ENCODE peak calls at places on chromosomes 3 and 15, in ten cellular contexts. One of them, this sample, is unnamed.

GRCh38 chr15:72086010-72086697 is 31.8 kb downstream of the MYO9A start:
- DNase-seq in testis: no peak
- DNase-seq in A549: no peak
- DNase-seq in body of pancreas: peak; percentile 5
- DNase-seq in breast epithelium: no peak
- DNase-seq in esophagus squamous epithelium: no peak
- DNase-seq in HCT116: no peak
- DNase-seq in transverse colon: peak; percentile 61
- DNase-seq in K562: no peak
- DNase-seq in ovary: no peak
- DNase-seq in this sample: no peak

GRCh38 chr3:172561894-172562664 is 38.8 kb upstream of the TNFSF10 start:
- DNase-seq in testis: no peak
- DNase-seq in A549: peak; percentile 16
- DNase-seq in body of pancreas: no peak
- DNase-seq in breast epithelium: no peak
- DNase-seq in esophagus squamous epithelium: no peak
- DNase-seq in HCT116: no peak
- DNase-seq in transverse colon: peak; percentile 54
- DNase-seq in K562: no peak
- DNase-seq in ovary: no peak
- DNase-seq in this sample: no peak

GRCh38 chr3:106610362-106610997 is 741.7 kb upstream of the CBLB start:
- DNase-seq in testis: no peak
- DNase-seq in A549: no peak
- DNase-seq in body of pancreas: no peak
- DNase-seq in breast epithelium: no peak
- DNase-seq in esophagus squamous epithelium: no peak
- DNase-seq in HCT116: no peak
- DNase-seq in transverse colon: no peak
- DNase-seq in K562: no peak
- DNase-seq in ovary: no peak
- DNase-seq in this sample: no peak

GRCh38 chr15:57485869-57486268 is 105.8 kb upstream of the MYZAP start:
- DNase-seq in testis: no peak
- DNase-seq in A549: peak; percentile 88
- DNase-seq in body of pancreas: peak; percentile 79
- DNase-seq in breast epithelium: no peak
- DNase-seq in esophagus squamous epithelium: no peak
- DNase-seq in HCT116: peak; percentile 79
- DNase-seq in transverse colon: no peak
- DNase-seq in K562: no peak
- DNase-seq in ovary: no peak
- DNase-seq in this sample: peak; percentile 73

GRCh38 chr3:173659972-173660371 is 262.4 kb downstream of the NLGN1 start:
- DNase-seq in testis: no peak
- DNase-seq in A549: no peak
- DNase-seq in body of pancreas: no peak
- DNase-seq in breast epithelium: no peak
- DNase-seq in esophagus squamous epithelium: no peak
- DNase-seq in HCT116: no peak
- DNase-seq in transverse colon: no peak
- DNase-seq in K562: no peak
- DNase-seq in ovary: no peak
- DNase-seq in this sample: no peak

GRCh38 chr15:80076321-80077318 is 17.1 kb downstream of the ZFAND6 start:
- DNase-seq in testis: no peak
- DNase-seq in A549: no peak
- DNase-seq in body of pancreas: no peak
- DNase-seq in breast epithelium: no peak
- DNase-seq in esophagus squamous epithelium: no peak
- DNase-seq in HCT116: no peak
- DNase-seq in transverse colon: no peak
- DNase-seq in K562: no peak
- DNase-seq in ovary: no peak
- DNase-seq in this sample: no peak

GRCh38 chr3:102169915-102170479 is 264.8 kb upstream of the ZPLD1 start:
- DNase-seq in testis: no peak
- DNase-seq in A549: no peak
- DNase-seq in body of pancreas: no peak
- DNase-seq in breast epithelium: no peak
- DNase-seq in esophagus squamous epithelium: no peak
- DNase-seq in HCT116: no peak
- DNase-seq in transverse colon: no peak
- DNase-seq in K562: no peak
- DNase-seq in ovary: no peak
- DNase-seq in this sample: no peak

GRCh38 chr3:190326930-190327329 is 4.7 kb upstream of the CLDN1 start:
- DNase-seq in testis: no peak
- DNase-seq in A549: no peak
- DNase-seq in body of pancreas: no peak
- DNase-seq in breast epithelium: no peak
- DNase-seq in esophagus squamous epithelium: no peak
- DNase-seq in HCT116: no peak
- DNase-seq in transverse colon: no peak
- DNase-seq in K562: no peak
- DNase-seq in ovary: no peak
- DNase-seq in this sample: no peak

GRCh38 chr3:12914075-12914474 is 72.7 kb upstream of the RPL32 start:
- DNase-seq in testis: no peak
- DNase-seq in A549: no peak
- DNase-seq in body of pancreas: no peak
- DNase-seq in breast epithelium: no peak
- DNase-seq in esophagus squamous epithelium: no peak
- DNase-seq in HCT116: no peak
- DNase-seq in transverse colon: no peak
- DNase-seq in K562: no peak
- DNase-seq in ovary: no peak
- DNase-seq in this sample: no peak

GRCh38 chr3:12911881-12912415 is 70.6 kb upstream of the RPL32 start:
- DNase-seq in testis: no peak
- DNase-seq in A549: no peak
- DNase-seq in body of pancreas: no peak
- DNase-seq in breast epithelium: no peak
- DNase-seq in esophagus squamous epithelium: no peak
- DNase-seq in HCT116: no peak
- DNase-seq in transverse colon: no peak
- DNase-seq in K562: no peak
- DNase-seq in ovary: no peak
- DNase-seq in this sample: no peak

GRCh38 chr3:12919205-12919604 is 77.8 kb upstream of the RPL32 start:
- DNase-seq in testis: no peak
- DNase-seq in A549: no peak
- DNase-seq in body of pancreas: no peak
- DNase-seq in breast epithelium: no peak
- DNase-seq in esophagus squamous epithelium: no peak
- DNase-seq in HCT116: no peak
- DNase-seq in transverse colon: no peak
- DNase-seq in K562: no peak
- DNase-seq in ovary: no peak
- DNase-seq in this sample: no peak

GRCh38 chr3:12918231-12918630 is 76.9 kb upstream of the RPL32 start:
- DNase-seq in testis: no peak
- DNase-seq in A549: no peak
- DNase-seq in body of pancreas: no peak
- DNase-seq in breast epithelium: no peak
- DNase-seq in esophagus squamous epithelium: no peak
- DNase-seq in HCT116: no peak
- DNase-seq in transverse colon: no peak
- DNase-seq in K562: no peak
- DNase-seq in ovary: no peak
- DNase-seq in this sample: no peak

DNA sequence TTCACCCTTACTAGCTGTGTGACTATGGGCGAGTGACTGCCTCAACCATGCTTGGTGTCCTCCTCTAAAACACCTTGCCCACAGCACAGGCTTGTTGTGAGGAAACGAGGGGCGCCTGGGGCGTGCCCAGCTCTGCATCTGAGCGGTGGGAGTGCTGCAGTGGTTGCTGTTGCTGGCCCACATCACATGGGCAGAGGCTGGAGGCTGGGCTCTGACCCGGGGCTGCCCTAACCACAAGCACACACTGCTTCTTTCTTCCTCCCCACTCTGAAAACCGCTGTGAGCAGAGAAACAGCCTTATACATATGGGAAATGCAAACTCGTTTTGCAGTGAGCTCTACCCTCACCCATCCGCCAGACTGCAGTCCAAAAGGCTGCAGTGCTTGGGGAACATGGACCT is 74.8 kb upstream of the RPL32 start:
- DNase-seq in testis: no peak
- DNase-seq in A549: no peak
- DNase-seq in body of pancreas: no peak
- DNase-seq in breast epithelium: no peak
- DNase-seq in esophagus squamous epithelium: no peak
- DNase-seq in HCT116: no peak
- DNase-seq in transverse colon: peak; percentile 20
- DNase-seq in K562: no peak
- DNase-seq in ovary: no peak
- DNase-seq in this sample: no peak
- TF ChIP-seq POLR2A in testis: no peak
- TF ChIP-seq POLR2A in A549: no peak
- TF ChIP-seq POLR2A in body of pancreas: no peak
- TF ChIP-seq POLR2A in breast epithelium: no peak
- TF ChIP-seq POLR2A in esophagus squamous epithelium: no peak
- TF ChIP-seq POLR2A in HCT116: no peak
- TF ChIP-seq POLR2A in transverse colon: no peak
- TF ChIP-seq POLR2A in K562: no peak
- TF ChIP-seq POLR2A in ovary: no peak
- TF ChIP-seq POLR2A in this sample: no peak

GRCh38 chr15:66768984-66769383 is 66.9 kb downstream of the SMAD6 start:
- DNase-seq in testis: no peak
- DNase-seq in A549: no peak
- DNase-seq in body of pancreas: no peak
- DNase-seq in breast epithelium: no peak
- DNase-seq in esophagus squamous epithelium: no peak
- DNase-seq in HCT116: no peak
- DNase-seq in transverse colon: no peak
- DNase-seq in K562: no peak
- DNase-seq in ovary: no peak
- DNase-seq in this sample: no peak

GRCh38 chr15:66772604-66772966 is 70.5 kb downstream of the SMAD6 start:
- DNase-seq in testis: no peak
- DNase-seq in A549: no peak
- DNase-seq in body of pancreas: no peak
- DNase-seq in breast epithelium: no peak
- DNase-seq in esophagus squamous epithelium: no peak
- DNase-seq in HCT116: no peak
- DNase-seq in transverse colon: no peak
- DNase-seq in K562: no peak
- DNase-seq in ovary: no peak
- DNase-seq in this sample: no peak

GRCh38 chr15:66772967-66773873 is 71.2 kb downstream of the SMAD6 start:
- DNase-seq in testis: peak; percentile 52
- DNase-seq in A549: no peak
- DNase-seq in body of pancreas: peak; percentile 83
- DNase-seq in breast epithelium: no peak
- DNase-seq in esophagus squamous epithelium: no peak
- DNase-seq in HCT116: no peak
- DNase-seq in transverse colon: peak; percentile 51
- DNase-seq in K562: no peak
- DNase-seq in ovary: no peak
- DNase-seq in this sample: no peak

GRCh38 chr15:66771351-66771650 is 69.3 kb downstream of the SMAD6 start:
- DNase-seq in testis: no peak
- DNase-seq in A549: no peak
- DNase-seq in body of pancreas: no peak
- DNase-seq in breast epithelium: no peak
- DNase-seq in esophagus squamous epithelium: no peak
- DNase-seq in HCT116: no peak
- DNase-seq in transverse colon: no peak
- DNase-seq in K562: no peak
- DNase-seq in ovary: no peak
- DNase-seq in this sample: no peak

DNA sequence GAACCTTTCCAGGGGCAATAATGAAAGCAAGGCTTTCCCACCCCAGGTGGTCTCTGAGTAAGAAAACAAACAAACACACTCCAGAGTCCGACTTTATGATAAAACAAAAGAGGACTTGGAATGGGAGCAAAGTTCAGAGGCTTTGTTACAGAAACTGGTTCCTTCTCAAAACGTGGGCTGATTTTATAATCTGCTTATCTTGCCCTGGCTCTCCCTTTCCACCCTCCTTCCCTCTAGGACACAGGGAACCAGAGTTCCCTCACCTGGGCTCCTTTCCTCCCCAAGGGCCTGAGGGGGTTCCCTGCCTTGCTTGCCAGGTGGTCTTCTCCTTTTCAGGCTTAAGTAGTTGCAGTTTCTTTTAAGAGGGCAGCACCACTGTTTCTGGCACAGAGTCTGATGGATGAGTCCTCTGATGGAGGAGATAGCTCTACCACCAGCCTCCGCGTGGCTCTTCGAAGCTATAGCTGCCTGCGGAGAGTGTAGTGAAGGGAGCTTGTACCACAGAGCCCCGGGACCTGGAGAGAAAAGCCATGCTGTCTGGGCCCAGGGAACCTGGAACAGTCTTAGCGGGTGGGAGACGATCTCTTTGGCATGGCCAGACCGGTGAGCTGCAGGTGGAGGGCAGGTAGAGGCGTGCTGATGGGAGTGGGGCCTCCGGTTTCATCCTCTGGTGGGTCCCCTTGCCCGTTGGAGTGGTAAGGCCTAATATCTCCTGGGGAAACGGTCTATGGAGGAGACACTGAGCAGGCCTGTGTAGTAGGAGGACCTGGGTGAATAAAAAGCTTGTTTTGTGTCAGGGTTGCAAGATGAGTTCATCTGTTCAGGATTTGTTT is 68.7 kb downstream of the SMAD6 start:
- DNase-seq in testis: no peak
- DNase-seq in A549: peak; percentile 71
- DNase-seq in body of pancreas: no peak
- DNase-seq in breast epithelium: no peak
- DNase-seq in esophagus squamous epithelium: no peak
- DNase-seq in HCT116: no peak
- DNase-seq in transverse colon: peak; percentile 36
- DNase-seq in K562: no peak
- DNase-seq in ovary: no peak
- DNase-seq in this sample: no peak
- TF ChIP-seq POLR2A in testis: no peak
- TF ChIP-seq POLR2A in A549: no peak
- TF ChIP-seq POLR2A in body of pancreas: no peak
- TF ChIP-seq POLR2A in breast epithelium: no peak
- TF ChIP-seq POLR2A in esophagus squamous epithelium: no peak
- TF ChIP-seq POLR2A in HCT116: no peak
- TF ChIP-seq POLR2A in transverse colon: no peak
- TF ChIP-seq POLR2A in K562: no peak
- TF ChIP-seq POLR2A in ovary: no peak
- TF ChIP-seq POLR2A in this sample: no peak

GRCh38 chr3:17741621-17742091 is 775 bp downstream of the TBC1D5 start:
- DNase-seq in testis: peak; percentile 79
- DNase-seq in A549: no peak
- DNase-seq in body of pancreas: peak; percentile 79
- DNase-seq in breast epithelium: no peak
- DNase-seq in esophagus squamous epithelium: no peak
- DNase-seq in HCT116: no peak
- DNase-seq in transverse colon: no peak
- DNase-seq in K562: peak; percentile 26
- DNase-seq in ovary: no peak
- DNase-seq in this sample: no peak

GRCh38 chr3:17740703-17741102 is 1.7 kb downstream of the TBC1D5 start:
- DNase-seq in testis: no peak
- DNase-seq in A549: peak; percentile 78
- DNase-seq in body of pancreas: peak; percentile 28
- DNase-seq in breast epithelium: no peak
- DNase-seq in esophagus squamous epithelium: no peak
- DNase-seq in HCT116: no peak
- DNase-seq in transverse colon: no peak
- DNase-seq in K562: peak; percentile 35
- DNase-seq in ovary: no peak
- DNase-seq in this sample: peak; percentile 37

GRCh38 chr3:17743660-17743995 is 1.2 kb upstream of the TBC1D5 start:
- DNase-seq in testis: no peak
- DNase-seq in A549: no peak
- DNase-seq in body of pancreas: no peak
- DNase-seq in breast epithelium: no peak
- DNase-seq in esophagus squamous epithelium: no peak
- DNase-seq in HCT116: no peak
- DNase-seq in transverse colon: no peak
- DNase-seq in K562: no peak
- DNase-seq in ovary: no peak
- DNase-seq in this sample: no peak

GRCh38 chr3:17742837-17743659 is 617 bp upstream of the TBC1D5 start:
- DNase-seq in testis: no peak
- DNase-seq in A549: no peak
- DNase-seq in body of pancreas: no peak
- DNase-seq in breast epithelium: no peak
- DNase-seq in esophagus squamous epithelium: no peak
- DNase-seq in HCT116: no peak
- DNase-seq in transverse colon: no peak
- DNase-seq in K562: peak; percentile 97
- DNase-seq in ovary: no peak
- DNase-seq in this sample: no peak

DNA sequence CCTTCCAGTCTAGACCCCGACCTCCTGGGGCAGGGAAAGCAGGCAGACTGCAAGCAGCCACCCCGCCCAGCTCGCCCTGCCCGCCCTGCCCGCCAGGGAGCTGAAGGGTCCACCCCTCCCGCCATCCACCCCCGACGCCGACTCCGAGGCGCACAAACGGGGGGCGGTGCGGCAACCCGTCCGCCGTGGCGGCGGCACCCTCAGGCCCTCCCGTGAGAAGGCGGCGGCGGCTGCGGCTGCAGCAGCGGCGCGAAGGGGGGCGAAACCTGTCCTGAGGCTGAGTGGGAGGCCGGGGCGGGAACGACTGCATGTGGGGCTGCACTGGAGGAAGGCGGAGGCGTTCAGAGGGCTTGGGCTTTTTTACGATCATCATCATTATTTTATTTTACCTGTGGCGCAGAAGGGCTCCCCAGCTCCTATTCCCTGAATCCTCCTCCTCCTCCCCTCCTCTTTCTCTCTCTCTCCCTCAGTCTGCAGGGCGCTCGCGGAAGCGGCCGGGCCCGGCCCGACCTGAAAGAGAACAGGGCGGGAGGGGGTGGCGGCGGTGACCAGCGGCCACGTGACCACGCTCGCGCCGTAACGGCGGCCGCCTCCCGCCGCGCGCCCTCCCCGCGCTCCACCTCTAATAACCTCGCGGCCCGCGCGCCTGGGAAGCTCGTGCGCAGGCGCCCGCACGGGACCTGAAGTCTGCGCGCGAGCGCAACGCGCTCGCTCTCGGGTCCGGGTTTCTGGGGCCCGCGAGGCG is at the start of gene TBC1D5:
- DNase-seq in testis: peak; percentile 97
- DNase-seq in A549: peak; percentile 98
- DNase-seq in body of pancreas: peak; percentile 98
- DNase-seq in breast epithelium: peak; percentile 90
- DNase-seq in esophagus squamous epithelium: peak; percentile 65
- DNase-seq in HCT116: peak; percentile 96
- DNase-seq in transverse colon: peak; percentile 96
- DNase-seq in K562: peak; percentile 82
- DNase-seq in ovary: peak; percentile 95
- DNase-seq in this sample: peak; percentile 87
- TF ChIP-seq POLR2A in testis: peak; percentile 47
- TF ChIP-seq POLR2A in A549: peak; percentile 73
- TF ChIP-seq POLR2A in body of pancreas: peak; percentile 95
- TF ChIP-seq POLR2A in breast epithelium: peak; percentile 73
- TF ChIP-seq POLR2A in esophagus squamous epithelium: peak; percentile 63
- TF ChIP-seq POLR2A in HCT116: no peak
- TF ChIP-seq POLR2A in transverse colon: peak; percentile 93
- TF ChIP-seq POLR2A in K562: peak; percentile 92
- TF ChIP-seq POLR2A in ovary: peak; percentile 63
- TF ChIP-seq POLR2A in this sample: peak; percentile 70

DNA sequence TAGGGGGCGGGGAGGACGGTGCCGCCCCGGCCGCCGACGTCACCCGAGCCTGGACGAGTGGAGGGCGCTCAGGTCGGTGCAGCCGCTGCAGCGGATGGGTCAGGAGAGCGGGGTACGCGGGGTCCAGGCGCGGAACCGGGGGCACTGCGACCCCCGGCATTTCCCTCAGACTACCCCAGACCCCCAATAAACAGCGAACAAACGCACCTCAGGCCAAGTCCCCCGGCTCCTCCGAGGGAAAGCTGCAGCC is 78.9 kb downstream of the IQSEC1 start:
- DNase-seq in testis: peak; percentile 57
- DNase-seq in A549: peak; percentile 21
- DNase-seq in body of pancreas: peak; percentile 51
- DNase-seq in breast epithelium: no peak
- DNase-seq in esophagus squamous epithelium: no peak
- DNase-seq in HCT116: no peak
- DNase-seq in transverse colon: peak; percentile 71
- DNase-seq in K562: no peak
- DNase-seq in ovary: peak; percentile 67
- DNase-seq in this sample: peak; percentile 50
- TF ChIP-seq POLR2A in testis: no peak
- TF ChIP-seq POLR2A in A549: peak; percentile 43
- TF ChIP-seq POLR2A in body of pancreas: no peak
- TF ChIP-seq POLR2A in breast epithelium: no peak
- TF ChIP-seq POLR2A in esophagus squamous epithelium: no peak
- TF ChIP-seq POLR2A in HCT116: no peak
- TF ChIP-seq POLR2A in transverse colon: no peak
- TF ChIP-seq POLR2A in K562: no peak
- TF ChIP-seq POLR2A in ovary: no peak
- TF ChIP-seq POLR2A in this sample: no peak

This sample was measured in H54.